ENCODE peak calls at places on chromosomes 11 and 22, in nine cellular contexts. E, P, X, O, H, L, B, K and G are unnamed samples.

GRCh38 chr11:119729581-119730346 is 764 bp upstream of the NECTIN1 start:
- DNase-seq in E (peak; percentile 88), P (no peak), X (peak; percentile 29), O (peak; percentile 47), H (no peak), L (peak; percentile 16), B (no peak), K (peak; percentile 62), G (peak; percentile 13)

GRCh38 chr11:20364412-20364792 is 888 bp downstream of the HTATIP2 start:
- DNase-seq in E (no peak), P (no peak), X (peak; percentile 26), O (no peak), H (no peak), L (no peak), B (no peak), K (peak; percentile 20), G (no peak)

GRCh38 chr11:66313321-66314185 is 3.3 kb downstream of the CD248 start:
- DNase-seq in E (no peak), P (no peak), X (no peak), O (no peak), H (no peak), L (no peak), B (no peak), K (peak; percentile 74), G (peak; percentile 38)

GRCh38 chr11:100791873-100792272 is 104.8 kb downstream of the ARHGAP42 start:
- DNase-seq in E (no peak), P (no peak), X (no peak), O (no peak), H (no peak), L (no peak), B (no peak), K (no peak), G (no peak)

GRCh38 chr11:83159901-83160865 is 3.3 kb downstream of the PCF11 start:
- DNase-seq in E (peak; percentile 11), P (no peak), X (peak; percentile 34), O (no peak), H (no peak), L (peak; percentile 3), B (no peak), K (no peak), G (no peak)

GRCh38 chr22:20297414-20298109 is 22.3 kb downstream of the DGCR6L start:
- DNase-seq in E (no peak), P (no peak), X (no peak), O (no peak), H (no peak), L (no peak), B (no peak), K (no peak), G (no peak)

GRCh38 chr11:68954970-68955958 is 25.5 kb downstream of the MRGPRD start:
- DNase-seq in E (peak; percentile 58), P (no peak), X (peak; percentile 15), O (peak; percentile 73), H (no peak), L (peak; percentile 5), B (no peak), K (peak; percentile 66), G (no peak)

GRCh38 chr11:59755701-59756495 is 722 bp downstream of the STX3 start:
- DNase-seq in E (peak; percentile 90), P (peak; percentile 20), X (peak; percentile 90), O (no peak), H (peak; percentile 12), L (peak; percentile 70), B (no peak), K (peak; percentile 83), G (peak; percentile 50)

GRCh38 chr11:111236355-111236754 is 9.2 kb upstream of the POU2AF2 start:
- DNase-seq in E (no peak), P (no peak), X (no peak), O (no peak), H (no peak), L (no peak), B (no peak), K (no peak), G (no peak)

GRCh38 chr11:64916040-64916847 is 765 bp downstream of the ATG2A start:
- DNase-seq in E (peak; percentile 46), P (peak; percentile 40), X (peak; percentile 33), O (peak; percentile 30), H (no peak), L (no peak), B (no peak), K (peak; percentile 48), G (peak; percentile 34)

GRCh38 chr11:20156876-20157613 is 3.2 kb downstream of the DBX1 start:
- DNase-seq in E (no peak), P (peak; percentile 56), X (no peak), O (no peak), H (no peak), L (no peak), B (no peak), K (no peak), G (peak; percentile 23)

GRCh38 chr22:28728621-28729313 is 12.9 kb downstream of the CHEK2 start:
- DNase-seq in E (no peak), P (no peak), X (no peak), O (no peak), H (no peak), L (no peak), B (no peak), K (no peak), G (no peak)

GRCh38 chr11:26949846-26950245 is 44.1 kb upstream of the FIBIN start:
- DNase-seq in E (no peak), P (no peak), X (no peak), O (no peak), H (no peak), L (peak; percentile 44), B (no peak), K (no peak), G (no peak)

GRCh38 chr11:108887436-108888238 is 222.8 kb downstream of the DDX10 start:
- DNase-seq in E (no peak), P (peak; percentile 4), X (no peak), O (no peak), H (no peak), L (peak; percentile 80), B (no peak), K (no peak), G (no peak)

GRCh38 chr11:132604446-132604845 is 927.9 kb downstream of the OPCML start:
- DNase-seq in E (peak; percentile 56), P (no peak), X (no peak), O (no peak), H (no peak), L (peak; percentile 49), B (no peak), K (no peak), G (no peak)

GRCh38 chr22:35458547-35459422 is 58.8 kb downstream of the MCM5 start:
- DNase-seq in E (no peak), P (no peak), X (no peak), O (no peak), H (no peak), L (no peak), B (no peak), K (no peak), G (no peak)

GRCh38 chr22:17590586-17590985 is 27.3 kb downstream of the SLC25A18 start:
- DNase-seq in E (no peak), P (no peak), X (no peak), O (no peak), H (no peak), L (no peak), B (no peak), K (no peak), G (no peak)

GRCh38 chr11:71302534-71302909 is 50.1 kb upstream of the SHANK2 start:
- DNase-seq in E (no peak), P (no peak), X (no peak), O (no peak), H (no peak), L (no peak), B (no peak), K (no peak), G (no peak)